ENCODE peak calls at places on chromosomes 11 and 22, in nine cellular contexts. W is hepatic stellate cell, V is ELR, U is adipocyte, H is HFF-Myc, C is EH, Q is NCI-H1417 treated with DMSO at 0.1 percent for 48 hours, X is NCI-H774, Y is left ventricle myocardium inferior. E is an unnamed sample.

GRCh38 chr22:29661355-29661754 is 57.9 kb downstream of the NF2 start:
- DNase-seq in C (peak), U (peak), W (peak), V (peak), Q (no peak), X (no peak), H (no peak), Y (no peak), E (no peak)

GRCh38 chr11:123255909-123256308 is 60.9 kb upstream of the CLMP start:
- DNase-seq in X (no peak), Y (no peak), V (no peak), W (no peak), Q (no peak), U (no peak), C (no peak), H (no peak), E (no peak)

GRCh38 chr22:31616315-31616980 is 45.6 kb downstream of the PISD start:
- DNase-seq in C (no peak), U (no peak), X (no peak), Y (no peak), H (no peak), V (no peak), W (no peak), Q (no peak), E (peak)

GRCh38 chr11:6655790-6656580 is at the start of gene DCHS1:
- DNase-seq in H (no peak), V (peak), U (peak), Y (no peak), C (peak), W (no peak), X (no peak), Q (no peak), E (no peak)

GRCh38 chr22:48701296-48702030 is 1126.2 kb downstream of the BRD1 start:
- DNase-seq in Q (no peak), W (no peak), X (no peak), H (no peak), U (no peak), C (no peak), V (no peak), Y (peak), E (no peak)

GRCh38 chr22:38657248-38657909 is 941 bp downstream of the CBY1 start:
- DNase-seq in Y (no peak), X (no peak), C (peak), V (peak), U (peak), Q (no peak), W (no peak), H (no peak), E (peak)

GRCh38 chr22:35804421-35804820 is 86.7 kb downstream of the APOL5 start:
- DNase-seq in Q (no peak), X (no peak), W (no peak), V (no peak), Y (no peak), C (no peak), U (no peak), H (no peak), E (no peak)

GRCh38 chr22:24938741-24939341 is 7.7 kb downstream of the LHFPL7 start:
- DNase-seq in V (peak), U (peak), C (peak), X (peak), Q (no peak), W (peak), Y (no peak), H (no peak), E (peak)

GRCh38 chr11:11520231-11521015 is 101.4 kb downstream of the GALNT18 start:
- DNase-seq in X (no peak), V (no peak), Q (no peak), Y (no peak), W (no peak), C (no peak), U (no peak), H (no peak), E (no peak)

GRCh38 chr11:62540804-62541671 is 5.6 kb downstream of the AHNAK start:
- DNase-seq in V (peak), Y (peak), Q (no peak), W (no peak), H (no peak), X (no peak), U (no peak), C (peak), E (no peak)

GRCh38 chr22:37173709-37174108 is 14.3 kb downstream of the C1QTNF6 start:
- DNase-seq in Y (peak), H (no peak), C (no peak), W (no peak), X (no peak), Q (no peak), V (peak), U (peak), E (no peak)

GRCh38 chr22:44523981-44524759 is 26.1 kb upstream of the RTL6 start:
- DNase-seq in X (no peak), Q (no peak), V (peak), C (peak), H (peak), W (peak), U (peak), Y (peak), E (no peak)

GRCh38 chr22:22467112-22467511 is 41.4 kb downstream of the ZNF280B start:
- DNase-seq in U (no peak), X (no peak), Q (no peak), C (no peak), H (no peak), V (no peak), Y (no peak), W (no peak), E (no peak)

GRCh38 chr11:122843281-122844150 is 5.2 kb downstream of the CRTAM start:
- DNase-seq in X (no peak), Y (no peak), H (no peak), U (no peak), V (no peak), W (no peak), Q (peak), C (no peak), E (no peak)

GRCh38 chr11:86198156-86198555 is 46.4 kb upstream of the EED start:
- DNase-seq in W (no peak), X (no peak), H (no peak), V (no peak), Q (no peak), U (no peak), C (no peak), Y (no peak), E (no peak)

GRCh38 chr11:132496341-132496740 is 1036.0 kb downstream of the OPCML start:
- DNase-seq in X (no peak), C (peak), H (no peak), V (no peak), Q (no peak), W (no peak), Y (no peak), U (peak), E (no peak)

GRCh38 chr11:2795491-2795991 is 90.0 kb downstream of the CDKN1C start:
- DNase-seq in U (no peak), H (no peak), Q (no peak), W (no peak), Y (no peak), V (no peak), C (no peak), X (no peak), E (no peak)

GRCh38 chr11:87295237-87295636 is 257.5 kb downstream of the TMEM135 start:
- DNase-seq in C (no peak), V (no peak), U (no peak), H (no peak), Y (no peak), Q (no peak), X (no peak), W (no peak), E (no peak)

GRCh38 chr22:50078246-50078645 is 7.0 kb downstream of the MLC1 start:
- DNase-seq in U (no peak), Y (no peak), Q (no peak), W (no peak), X (no peak), H (no peak), C (no peak), V (no peak), E (no peak)

GRCh38 chr11:93870616-93871015 is 20.2 kb upstream of the VSTM5 start:
- DNase-seq in W (no peak), Q (no peak), U (no peak), X (no peak), Y (no peak), H (no peak), C (no peak), V (no peak), E (no peak)

GRCh38 chr11:110990316-110990715 is 255.2 kb upstream of the POU2AF2 start:
- DNase-seq in V (no peak), U (peak), H (no peak), Y (no peak), W (no peak), Q (no peak), C (peak), X (no peak), E (no peak)

GRCh38 chr11:3614742-3615171 is 27.0 kb downstream of the ART5 start:
- DNase-seq in Y (no peak), C (peak), H (no peak), V (peak), W (no peak), U (no peak), Q (no peak), X (no peak), E (peak)

GRCh38 chr11:78039919-78040671 is 17.0 kb upstream of the KCTD14 start:
- DNase-seq in V (peak), W (peak), H (peak), Y (peak), U (peak), X (peak), Q (no peak), C (peak), E (peak)

GRCh38 chr22:49551897-49552659 is 275.6 kb downstream of the BRD1 start:
- DNase-seq in U (no peak), Y (no peak), W (no peak), Q (no peak), X (no peak), C (no peak), H (no peak), V (no peak), E (no peak)

GRCh38 chr11:44179173-44179572 is 83.7 kb downstream of the EXT2 start:
- DNase-seq in Y (no peak), H (no peak), X (no peak), Q (no peak), V (no peak), C (peak), W (no peak), U (peak), E (no peak)

GRCh38 chr22:23306438-23306921 is 126.2 kb downstream of the BCR start:
- DNase-seq in H (no peak), Y (no peak), W (peak), C (peak), Q (no peak), X (no peak), V (peak), U (peak), E (no peak)

GRCh38 chr11:48167380-48167779 is 49.2 kb upstream of the OR4B1 start:
- DNase-seq in H (no peak), Q (no peak), X (no peak), U (no peak), Y (no peak), C (peak), W (peak), V (peak), E (no peak)

GRCh38 chr11:46520971-46521745 is 72.7 kb downstream of the AMBRA1 start:
- DNase-seq in X (no peak), U (peak), W (peak), Y (no peak), V (peak), C (peak), H (peak), Q (no peak), E (no peak)

GRCh38 chr11:35418847-35419712 is at the start of gene SLC1A2:
- DNase-seq in V (peak), X (no peak), Y (no peak), H (no peak), W (peak), Q (no peak), C (peak), U (peak), E (peak)

GRCh38 chr11:79431535-79431934 is 9.3 kb downstream of the TENM4 start:
- DNase-seq in W (no peak), C (peak), Y (no peak), X (no peak), Q (no peak), V (peak), U (no peak), H (no peak), E (no peak)

GRCh38 chr22:43600265-43600664 is 188.5 kb downstream of the MPPED1 start:
- DNase-seq in C (no peak), Y (no peak), U (no peak), H (no peak), Q (no peak), V (no peak), X (no peak), W (no peak), E (no peak)

GRCh38 chr22:20465759-20466077 is 28.1 kb upstream of the SCARF2 start:
- DNase-seq in W (no peak), V (no peak), Y (no peak), H (no peak), C (no peak), Q (no peak), U (no peak), X (no peak), E (peak)

GRCh38 chr11:36469063-36469462 is 41.0 kb downstream of the TRAF6 start:
- DNase-seq in X (no peak), C (peak), Y (no peak), V (peak), H (no peak), Q (no peak), U (peak), W (no peak), E (no peak)